ENCODE peak calls at places on chromosome 2, in six cellular contexts. N, J, R, F, L and S are unnamed samples.

GRCh38 chr2:210476194-210477128 is at the start of gene LANCL1:
- DNase-seq in F (peak; percentile 94), J (peak; percentile 76), N (peak; percentile 87), L (peak; percentile 87), R (peak; percentile 63), S (peak; percentile 87)

GRCh38 chr2:64018715-64019082 is 529 bp downstream of the VPS54 start:
- DNase-seq in L (peak; percentile 59), N (no peak), R (no peak), F (peak; percentile 63), J (no peak), S (no peak)

GRCh38 chr2:9778012-9778411 is 65.3 kb upstream of the TAF1B start:
- DNase-seq in J (no peak), L (no peak), F (no peak), R (no peak), N (no peak), S (no peak)

GRCh38 chr2:10278763-10279471 is 23.8 kb upstream of the HPCAL1 start:
- DNase-seq in L (no peak), J (no peak), R (no peak), F (no peak), N (no peak), S (no peak)

GRCh38 chr2:214310319-214310718 is 100.5 kb upstream of the VWC2L start:
- DNase-seq in J (no peak), N (no peak), F (peak; percentile 23), R (no peak), L (no peak), S (no peak)

GRCh38 chr2:219308142-219309093 is 783 bp downstream of the PTPRN start:
- DNase-seq in F (peak; percentile 95), J (peak; percentile 33), R (no peak), L (peak; percentile 83), N (peak; percentile 82), S (peak; percentile 78)

GRCh38 chr2:2542966-2543555 is 212.0 kb upstream of the MYT1L start:
- DNase-seq in R (no peak), N (no peak), L (no peak), F (peak; percentile 66), J (no peak), S (no peak)

GRCh38 chr2:119222863-119223520 is 642 bp upstream of the STEAP3 start:
- DNase-seq in N (no peak), F (no peak), J (no peak), L (no peak), R (no peak), S (no peak)

GRCh38 chr2:218980800-218981389 is 4.1 kb downstream of the FEV start:
- DNase-seq in N (no peak), R (no peak), J (no peak), L (no peak), F (no peak), S (no peak)

DNA sequence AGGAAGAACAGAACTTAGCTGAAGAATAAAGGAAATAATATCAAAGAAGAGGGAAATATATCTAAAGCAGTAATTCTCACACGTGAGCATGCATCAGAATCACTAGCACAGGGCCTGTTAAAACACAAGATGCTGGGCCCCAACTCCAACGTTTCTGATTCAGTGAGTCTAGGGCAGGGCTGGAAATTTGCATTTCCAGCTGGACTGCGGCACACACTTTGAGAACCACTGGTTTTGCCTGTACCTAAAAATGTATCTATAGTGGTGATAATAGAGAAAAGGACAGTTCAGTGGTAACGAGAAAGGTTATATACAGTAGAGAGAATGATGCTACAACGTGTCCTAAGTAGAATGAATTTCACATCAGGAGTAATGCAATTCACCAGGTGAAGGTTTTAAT is 11.2 kb downstream of the REV1 start:
- DNase-seq in R (no peak), L (no peak), N (no peak), J (no peak), F (no peak), S (no peak)
- H3K4me1 ChIP-seq in R (no peaks in the 10 kb centered on the region), L (no peaks in the 10 kb centered on the region), N (peaks cover 5% of the 10 kb centered on the region), J (peaks cover 8% of the 10 kb centered on the region), F (peaks cover 5% of the 10 kb centered on the region), S (peaks cover 21% of the 10 kb centered on the region)

DNA sequence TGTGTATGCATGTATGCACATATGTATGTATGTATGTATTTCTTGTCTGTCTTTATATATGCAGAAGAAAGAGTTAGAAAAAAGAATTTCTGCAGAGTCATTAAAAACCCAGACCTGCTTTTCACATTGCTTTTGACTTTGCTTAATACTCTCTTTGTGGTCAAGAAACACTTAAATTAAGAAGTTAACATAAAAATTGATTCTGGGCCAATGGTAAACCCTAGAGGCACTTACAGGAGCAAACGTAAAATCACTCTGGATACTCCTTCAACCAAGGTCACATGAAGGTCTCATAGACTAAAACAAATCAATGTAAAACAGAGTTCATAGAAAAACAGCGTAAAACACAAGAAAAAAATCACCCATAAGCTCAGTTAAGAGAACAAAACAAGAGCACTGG is 16.5 kb upstream of the AAK1 start:
- DNase-seq in J (no peak), L (no peak), N (no peak), F (no peak), R (no peak), S (no peak)
- H3K27me3 ChIP-seq in J (no peaks in the 10 kb centered on the region), L (no peaks in the 10 kb centered on the region), N (no peaks in the 10 kb centered on the region), F (no peaks in the 10 kb centered on the region), R (no peaks in the 10 kb centered on the region), S (no peaks in the 10 kb centered on the region)

GRCh38 chr2:16212321-16212720 is 272.0 kb downstream of the MYCN start:
- DNase-seq in R (no peak), J (no peak), N (no peak), L (no peak), F (no peak), S (no peak)
- H3K27ac ChIP-seq in R (no peak overlapping the region), J (no peak overlapping the region), N (no peak overlapping the region), L (no peak overlapping the region), F (no peak overlapping the region), S (no peak overlapping the region)

DNA sequence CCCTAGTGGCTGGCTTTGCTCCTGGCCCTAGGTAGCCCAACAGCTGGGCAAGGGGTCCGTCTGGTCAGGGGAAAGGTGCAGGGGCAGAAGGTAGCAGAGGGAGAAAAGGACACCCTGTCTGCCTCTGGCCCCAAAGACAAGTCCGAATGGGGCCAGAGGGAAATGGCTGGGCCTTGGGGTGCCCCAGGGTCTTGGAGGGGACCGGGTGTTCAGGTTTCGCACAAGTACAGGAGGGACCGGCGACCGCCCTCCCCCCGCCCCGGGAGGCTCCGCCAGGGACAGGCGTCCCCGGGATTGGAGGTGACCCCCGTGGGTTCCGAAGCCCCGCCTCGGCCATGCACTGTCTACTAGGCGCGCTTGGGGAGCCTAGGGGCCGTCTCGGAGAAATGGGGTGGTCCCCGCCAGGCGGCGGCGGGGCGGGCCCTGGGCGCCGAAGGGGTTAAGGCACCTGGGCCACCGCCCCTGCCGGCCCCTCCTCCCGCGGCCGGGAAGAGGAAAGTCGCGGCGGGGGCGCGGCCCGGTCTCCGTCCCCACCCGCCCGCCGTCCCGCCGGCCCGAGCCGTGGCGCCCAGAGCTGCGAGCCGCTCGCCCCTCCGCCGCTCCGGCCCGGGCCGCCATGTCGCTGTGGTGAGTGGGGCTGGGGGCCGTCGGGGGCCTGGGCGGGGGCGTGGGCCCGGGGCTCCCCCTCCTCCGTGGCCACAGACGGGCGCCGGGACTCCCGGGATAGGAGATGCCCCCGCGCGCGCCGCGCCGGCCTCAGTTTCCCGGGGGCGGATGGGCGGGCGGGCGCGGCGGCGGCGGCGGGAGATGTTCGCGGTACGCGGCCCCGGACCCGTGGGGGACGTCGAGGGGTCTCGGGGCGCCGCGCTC is at the start of gene B3GNT7:
- DNase-seq in F (peak; percentile 61), R (no peak), L (no peak), J (no peak), N (no peak), S (no peak)
- H3K4me1 ChIP-seq in F (peaks cover 14% of the 10 kb centered on the region), R (no peaks in the 10 kb centered on the region), L (no peaks in the 10 kb centered on the region), J (no peaks in the 10 kb centered on the region), N (no peaks in the 10 kb centered on the region), S (peaks cover 16% of the 10 kb centered on the region)

GRCh38 chr2:16062471-16063250 is 122.3 kb downstream of the MYCN start:
- DNase-seq in F (no peak), J (no peak), L (no peak), N (no peak), R (no peak), S (no peak)

GRCh38 chr2:16061406-16062217 is 121.3 kb downstream of the MYCN start:
- DNase-seq in F (no peak), R (no peak), N (no peak), L (no peak), J (no peak), S (no peak)

GRCh38 chr2:16059393-16060016 is 119.2 kb downstream of the MYCN start:
- DNase-seq in F (no peak), R (no peak), J (no peak), N (no peak), L (no peak), S (no peak)

GRCh38 chr2:16060125-16060935 is 120.0 kb downstream of the MYCN start:
- DNase-seq in R (no peak), L (no peak), J (no peak), N (no peak), F (no peak), S (no peak)

DNA sequence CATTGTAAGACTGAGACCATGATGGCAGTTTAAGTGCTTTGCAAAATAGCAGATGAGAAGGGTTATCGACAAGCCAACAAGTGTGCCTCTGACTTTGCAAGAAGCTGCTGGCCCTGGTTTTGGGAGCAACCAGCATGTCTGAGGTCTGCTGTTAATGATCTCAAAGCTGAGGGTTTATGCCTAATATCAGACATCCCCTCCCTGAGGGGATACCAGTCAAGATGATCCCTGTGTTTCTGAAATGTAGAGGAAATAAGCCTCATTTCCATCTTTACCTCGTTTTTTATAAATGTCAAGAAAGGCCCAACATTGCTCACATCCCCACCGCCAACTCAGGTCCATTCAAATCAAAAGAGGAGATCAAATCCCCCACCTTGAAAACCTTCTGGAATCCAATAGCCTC is 120.6 kb downstream of the MYCN start:
- DNase-seq in L (no peak), F (no peak), J (no peak), R (no peak), N (no peak), S (no peak)
- H3K27me3 ChIP-seq in L (no peaks in the 10 kb centered on the region), F (no peaks in the 10 kb centered on the region), J (no peaks in the 10 kb centered on the region), R (no peaks in the 10 kb centered on the region), N (no peaks in the 10 kb centered on the region), S (no peaks in the 10 kb centered on the region)

GRCh38 chr2:129575880-129576279 is 403.6 kb upstream of the RAB6C start:
- DNase-seq in L (no peak), F (no peak), R (no peak), J (no peak), N (no peak), S (no peak)
- H3K27ac ChIP-seq in L (no peak overlapping the region), F (no peak overlapping the region), R (no peak overlapping the region), J (no peak overlapping the region), N (no peak overlapping the region), S (no peak overlapping the region)

GRCh38 chr2:172253190-172254052 is 150.7 kb upstream of the DLX2 start:
- DNase-seq in F (no peak), R (peak; percentile 3), L (peak; percentile 28), N (peak; percentile 100), J (no peak), S (peak; percentile 13)
- H3K4me1 ChIP-seq in F (peaks cover 10% of the 10 kb centered on the region), R (no peaks in the 10 kb centered on the region), L (no peaks in the 10 kb centered on the region), N (peaks cover 33% of the 10 kb centered on the region), J (no peaks in the 10 kb centered on the region), S (no peaks in the 10 kb centered on the region)

GRCh38 chr2:239626971-239627598 is 226.3 kb upstream of the HDAC4 start:
- DNase-seq in N (no peak), J (no peak), F (no peak), L (peak; percentile 66), R (no peak), S (no peak)
- H3K27me3 ChIP-seq in N (no peaks in the 10 kb centered on the region), J (no peaks in the 10 kb centered on the region), F (no peaks in the 10 kb centered on the region), L (no peaks in the 10 kb centered on the region), R (no peaks in the 10 kb centered on the region), S (no peaks in the 10 kb centered on the region)